ENCODE peak calls at places on chromosomes 13 and 19, in nine cellular contexts. U, H, B, F, Y, V, X, P and S are unnamed samples.

GRCh38 chr13:30766234-30766633 is 30.9 kb downstream of the ALOX5AP start:
- DNase-seq in U (no peak), H (no peak), B (no peak), F (no peak), Y (no peak), V (no peak), X (no peak), P (no peak), S (no peak)

GRCh38 chr19:50174100-50174793 is 11.2 kb upstream of the IZUMO2 start:
- DNase-seq in U (no peak), H (no peak), B (no peak), F (no peak), Y (no peak), V (no peak), X (no peak), P (no peak), S (no peak)

GRCh38 chr13:40639226-40639681 is 27.2 kb downstream of the FOXO1 start:
- DNase-seq in U (no peak), H (no peak), B (no peak), F (peak; percentile 63), Y (no peak), V (no peak), X (no peak), P (peak; percentile 77), S (no peak)

GRCh38 chr19:14363203-14364097 is 17.8 kb upstream of the ADGRE5 start:
- DNase-seq in U (no peak), H (peak; percentile 91), B (peak; percentile 70), F (peak; percentile 96), Y (no peak), V (peak; percentile 46), X (no peak), P (peak; percentile 93), S (peak; percentile 53)

GRCh38 chr13:39341238-39341637 is 261.8 kb downstream of the LHFPL6 start:
- DNase-seq in U (no peak), H (no peak), B (no peak), F (no peak), Y (no peak), V (no peak), X (no peak), P (no peak), S (no peak)

GRCh38 chr13:114070098-114070799 is 62.2 kb downstream of the RASA3 start:
- DNase-seq in U (no peak), H (peak; percentile 48), B (no peak), F (no peak), Y (peak; percentile 11), V (no peak), X (no peak), P (no peak), S (no peak)

GRCh38 chr13:95246292-95247082 is 54.8 kb downstream of the ABCC4 start:
- DNase-seq in U (no peak), H (no peak), B (no peak), F (no peak), Y (no peak), V (no peak), X (no peak), P (no peak), S (no peak)

GRCh38 chr13:99923877-99924582 is 47.5 kb downstream of the ZIC5 start:
- DNase-seq in U (no peak), H (no peak), B (no peak), F (no peak), Y (no peak), V (no peak), X (no peak), P (no peak), S (no peak)

GRCh38 chr19:40322951-40323615 is 25.1 kb downstream of the C19orf47 start:
- DNase-seq in U (no peak), H (peak; percentile 40), B (no peak), F (no peak), Y (no peak), V (no peak), X (no peak), P (no peak), S (no peak)

GRCh38 chr13:106417467-106418110 is 117.9 kb downstream of the EFNB2 start:
- DNase-seq in U (no peak), H (no peak), B (no peak), F (no peak), Y (no peak), V (no peak), X (no peak), P (no peak), S (no peak)

GRCh38 chr19:46132508-46133100 is 8.1 kb upstream of the IGFL3 start:
- DNase-seq in U (no peak), H (no peak), B (no peak), F (no peak), Y (no peak), V (no peak), X (no peak), P (no peak), S (no peak)

GRCh38 chr13:96822900-96823299 is 171.4 kb downstream of the OXGR1 start:
- DNase-seq in U (no peak), H (no peak), B (no peak), F (peak; percentile 7), Y (no peak), V (peak; percentile 4), X (no peak), P (peak; percentile 35), S (no peak)

GRCh38 chr19:3135961-3136683 is at the start of gene GNA15:
- DNase-seq in U (no peak), H (peak; percentile 86), B (no peak), F (no peak), Y (no peak), V (peak; percentile 66), X (no peak), P (no peak), S (no peak)

GRCh38 chr13:39095500-39095899 is 57.2 kb downstream of the NHLRC3 start:
- DNase-seq in U (no peak), H (no peak), B (no peak), F (no peak), Y (no peak), V (no peak), X (no peak), P (no peak), S (no peak)

GRCh38 chr19:3679138-3679537 is 21.1 kb downstream of the PIP5K1C start:
- DNase-seq in U (no peak), H (no peak), B (no peak), F (no peak), Y (no peak), V (no peak), X (no peak), P (no peak), S (no peak)

GRCh38 chr13:71483733-71484132 is 383.3 kb downstream of the DACH1 start:
- DNase-seq in U (no peak), H (no peak), B (no peak), F (no peak), Y (no peak), V (no peak), X (no peak), P (no peak), S (no peak)

GRCh38 chr19:2982983-2983350 is 5.6 kb downstream of the TLE6 start:
- DNase-seq in U (peak; percentile 69), H (peak; percentile 88), B (no peak), F (peak; percentile 97), Y (peak; percentile 87), V (no peak), X (no peak), P (peak; percentile 91), S (no peak)

DNA sequence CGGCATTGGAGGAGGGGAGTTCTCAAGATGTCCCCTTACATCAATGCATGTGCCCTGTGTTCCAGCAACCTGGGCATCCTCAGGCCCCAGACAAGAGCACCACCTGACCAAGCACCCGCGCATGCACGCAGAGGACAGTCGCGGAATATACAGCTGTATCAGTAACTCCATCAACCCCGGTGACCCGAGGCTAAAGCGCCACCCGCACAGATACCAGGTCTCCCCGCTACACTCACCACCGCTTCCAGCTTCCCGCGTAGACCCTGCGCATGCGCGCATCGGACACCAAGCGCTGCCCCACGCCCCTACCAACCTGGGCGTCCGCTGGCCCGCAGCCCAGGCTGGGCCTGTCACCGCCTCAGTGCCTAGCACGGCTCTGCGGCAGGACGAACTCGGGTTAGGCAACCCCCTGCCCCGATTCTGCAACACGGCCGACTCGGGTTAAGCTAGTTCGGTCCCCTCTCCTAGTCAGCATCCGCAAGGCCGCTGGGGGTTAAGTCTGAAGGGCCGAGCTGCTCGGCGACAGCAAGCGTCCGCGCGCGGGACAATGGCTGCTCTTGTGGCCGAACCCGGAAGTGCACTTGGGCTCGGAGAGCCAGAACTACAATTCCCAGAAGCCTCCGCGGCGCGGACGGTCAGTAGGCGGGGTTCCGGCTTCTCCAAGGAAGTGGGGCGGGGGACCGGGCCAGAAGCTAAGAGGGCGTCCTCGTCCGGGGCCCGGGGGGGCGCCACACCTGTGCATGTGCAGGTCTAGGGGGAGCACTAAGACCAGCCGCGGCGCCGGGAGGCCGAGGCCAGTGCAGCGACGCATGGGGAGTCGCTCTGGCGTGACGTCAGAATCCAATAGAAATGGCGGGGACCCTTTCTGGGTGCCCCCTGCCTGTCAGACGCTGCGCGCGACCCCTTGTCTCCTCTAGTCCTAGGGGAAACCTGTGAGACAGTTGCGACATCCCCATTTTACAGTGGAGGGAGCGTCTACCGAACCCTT is at the start of gene ZNF180:
- DNase-seq in U (peak; percentile 77), H (peak; percentile 97), B (peak; percentile 96), F (peak; percentile 96), Y (peak; percentile 89), V (peak; percentile 99), X (peak; percentile 75), P (peak; percentile 94), S (peak; percentile 97)
- TF ChIP-seq CTCF in U (peak; percentile 25), H (peak; percentile 47), B (peak; percentile 95), F (peak; percentile 38), Y (peak; percentile 91), V (peak; percentile 83), X (peak; percentile 43), P (peak; percentile 33), S (peak; percentile 60)

DNA sequence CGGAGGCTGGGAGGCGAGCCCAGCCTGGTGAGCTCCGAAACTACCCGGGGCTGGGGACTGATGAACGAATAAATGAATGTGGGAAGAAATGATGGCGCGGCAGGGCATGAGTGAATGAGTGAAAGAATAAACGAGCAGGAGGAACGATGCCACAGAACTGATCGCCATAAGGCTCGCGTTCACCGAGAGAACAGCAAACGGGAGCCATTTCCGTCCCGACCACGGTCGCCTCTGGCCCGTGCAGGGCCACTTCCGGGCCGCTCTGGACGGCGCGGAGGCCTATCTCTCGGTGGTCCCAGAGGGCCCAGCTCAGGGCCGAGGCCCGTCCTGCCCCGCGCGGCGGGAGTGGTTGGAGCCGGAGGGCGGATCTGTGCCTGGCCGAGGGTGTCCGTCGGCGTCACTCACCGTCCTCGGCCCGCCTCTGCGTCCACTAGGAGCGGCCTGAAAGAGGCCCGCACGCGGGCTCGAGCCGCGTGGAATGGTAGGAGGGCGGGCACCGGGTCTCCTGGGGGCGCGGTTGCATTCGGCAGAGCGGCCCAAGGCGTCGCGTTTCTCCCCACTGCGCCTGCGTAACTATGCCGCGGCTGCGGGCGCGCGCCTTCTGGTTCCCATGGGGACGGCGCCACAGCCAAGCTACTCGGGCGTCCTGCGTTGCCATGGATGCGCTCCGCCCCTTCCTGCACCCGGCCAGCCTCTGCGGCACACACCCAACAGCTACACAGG is at the start of gene ZNF497:
- DNase-seq in U (peak; percentile 92), H (peak; percentile 99), B (peak; percentile 98), F (peak; percentile 99), Y (peak; percentile 93), V (peak; percentile 99), X (peak; percentile 75), P (peak; percentile 97), S (peak; percentile 93)
- TF ChIP-seq CTCF in U (no peak), H (no peak), B (no peak), F (no peak), Y (peak; percentile 48), V (no peak), X (no peak), P (no peak), S (no peak)

GRCh38 chr13:90757127-90757680 is 590.3 kb upstream of the MIR17HG start:
- DNase-seq in U (no peak), H (no peak), B (no peak), F (no peak), Y (no peak), V (no peak), X (no peak), P (no peak), S (no peak)
- TF ChIP-seq CTCF in U (no peak), H (no peak), B (no peak), F (no peak), Y (no peak), V (no peak), X (no peak), P (no peak), S (no peak)

GRCh38 chr19:48023011-48023410 is 20.9 kb downstream of the CABP5 start:
- DNase-seq in U (no peak), H (no peak), B (no peak), F (no peak), Y (no peak), V (no peak), X (no peak), P (no peak), S (no peak)
- TF ChIP-seq CTCF in U (no peak), H (no peak), B (no peak), F (no peak), Y (no peak), V (no peak), X (no peak), P (no peak), S (no peak)